ENCODE peak calls at places on chromosome 22, in six cellular contexts. D, F, H, R, I and N are unnamed samples.

GRCh38 chr22:31139866-31140716 is at the start of gene PLA2G3:
- DNase-seq in D (peak), F (no peak), H (no peak), R (peak), I (no peak), N (peak)

GRCh38 chr22:32324505-32325415 is 32.9 kb upstream of the RFPL3 start:
- DNase-seq in D (no peak), F (no peak), H (no peak), R (no peak), I (no peak), N (no peak)

GRCh38 chr22:23117275-23117674 is 24.5 kb downstream of the RSPH14 start:
- DNase-seq in D (no peak), F (no peak), H (no peak), R (no peak), I (no peak), N (no peak)

GRCh38 chr22:31343235-31344191 is 2.6 kb downstream of the PATZ1 start:
- DNase-seq in D (peak), F (peak), H (peak), R (no peak), I (no peak), N (no peak)

GRCh38 chr22:48306284-48306683 is 1521.4 kb downstream of the BRD1 start:
- DNase-seq in D (no peak), F (no peak), H (no peak), R (no peak), I (no peak), N (no peak)

GRCh38 chr22:49647346-49648026 is 180.2 kb downstream of the BRD1 start:
- DNase-seq in D (no peak), F (no peak), H (no peak), R (no peak), I (no peak), N (no peak)

GRCh38 chr22:49867303-49868250 is 13.9 kb downstream of the ZBED4 start:
- DNase-seq in D (no peak), F (no peak), H (no peak), R (peak), I (no peak), N (no peak)

GRCh38 chr22:48886604-48887393 is 940.9 kb downstream of the BRD1 start:
- DNase-seq in D (no peak), F (peak), H (no peak), R (no peak), I (no peak), N (no peak)

GRCh38 chr22:44567846-44568493 is 69.9 kb upstream of the RTL6 start:
- DNase-seq in D (peak), F (peak), H (no peak), R (peak), I (no peak), N (peak)

GRCh38 chr22:48177591-48177990 is 1415.1 kb downstream of the TBC1D22A start:
- DNase-seq in D (no peak), F (no peak), H (no peak), R (no peak), I (no peak), N (no peak)

DNA sequence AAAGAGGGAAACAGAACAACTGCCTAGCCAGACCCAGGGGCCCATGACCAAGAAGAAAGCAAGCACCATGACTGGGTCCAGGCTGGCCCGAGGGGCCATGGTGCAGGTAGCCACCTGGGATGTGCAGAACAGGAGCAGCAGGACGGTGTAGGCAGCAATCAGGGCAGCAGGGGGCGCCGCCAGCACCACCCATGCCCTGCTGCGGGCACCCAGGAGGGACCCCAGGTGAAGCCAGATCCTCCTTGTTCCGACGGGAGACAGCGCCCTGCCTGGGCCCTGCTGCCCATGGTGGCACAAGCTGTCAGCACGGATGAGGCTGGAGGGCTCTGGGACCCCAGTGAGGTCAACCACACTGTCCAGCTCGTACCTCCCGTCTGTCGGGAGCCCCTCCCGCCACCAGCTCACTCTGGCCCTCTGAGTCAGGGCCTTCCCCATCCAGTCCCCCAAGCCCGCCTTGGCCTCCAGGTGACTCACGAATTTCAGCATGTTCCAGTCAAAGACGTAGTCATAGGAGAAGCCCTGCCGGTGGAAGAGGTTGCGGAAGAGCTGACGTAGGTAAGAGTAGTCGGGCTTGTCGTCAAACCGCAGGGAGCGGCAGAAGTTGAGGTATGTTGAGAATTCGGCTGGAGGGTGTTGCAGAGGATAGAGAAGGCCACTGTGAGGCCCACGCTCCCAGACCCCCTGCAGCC is 18.8 kb downstream of the CSNK1E start:
- DNase-seq in D (no peak), F (no peak), H (peak), R (no peak), I (peak), N (no peak)
- TF ChIP-seq CTCF in D (peak), F (no peak), H (peak), R (peak), I (peak), N (peak)

GRCh38 chr22:38843716-38844660 is at the start of gene NPTXR:
- DNase-seq in D (peak), F (peak), H (no peak), R (peak), I (no peak), N (no peak)

GRCh38 chr22:38843201-38843715 is 570 bp downstream of the NPTXR start:
- DNase-seq in D (peak), F (peak), H (peak), R (peak), I (no peak), N (no peak)

GRCh38 chr22:38841211-38841610 is 2.6 kb downstream of the NPTXR start:
- DNase-seq in D (no peak), F (no peak), H (no peak), R (no peak), I (no peak), N (no peak)

GRCh38 chr22:38841635-38842034 is 2.2 kb downstream of the NPTXR start:
- DNase-seq in D (no peak), F (no peak), H (no peak), R (no peak), I (no peak), N (no peak)

DNA sequence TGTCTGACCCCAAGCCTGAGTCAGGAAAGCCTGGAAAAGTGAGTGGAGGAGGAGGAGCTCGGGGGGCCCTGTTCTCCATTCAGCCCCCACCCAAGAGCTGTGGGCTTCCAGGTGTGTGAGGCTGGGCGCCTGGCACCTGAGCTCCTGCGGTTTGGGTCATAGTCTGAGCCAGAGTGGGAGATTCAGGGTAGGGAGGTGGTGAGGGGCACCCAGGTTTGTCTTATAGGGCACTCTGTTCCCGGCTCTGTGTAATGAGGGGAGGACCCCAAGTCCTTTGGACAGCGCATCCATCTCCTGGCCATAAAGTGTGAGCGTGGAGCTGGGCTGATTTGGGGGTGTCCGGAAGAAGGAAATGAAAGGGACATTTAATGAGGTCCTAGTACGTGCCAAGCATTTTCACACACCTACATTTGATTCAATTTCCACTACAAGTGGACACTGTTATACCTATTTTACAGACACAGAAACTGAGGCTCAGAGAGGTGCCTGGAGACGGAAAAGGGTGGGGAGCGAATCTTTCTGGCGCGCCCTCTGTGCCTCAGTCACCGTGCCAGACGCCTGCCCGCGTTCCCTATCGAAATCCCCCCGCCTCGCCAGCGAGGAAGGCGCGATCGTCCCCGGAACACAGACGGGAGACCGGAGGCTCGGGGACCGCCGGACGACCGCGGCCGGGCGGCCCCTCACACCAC is 1.2 kb downstream of the NPTXR start:
- DNase-seq in D (no peak), F (no peak), H (no peak), R (no peak), I (no peak), N (no peak)
- H3K4me3 ChIP-seq in D (peak), F (peak), H (peak), R (peak), I (no peak), N (no peak)

GRCh38 chr22:42585096-42585495 is 29.6 kb downstream of the POLDIP3 start:
- DNase-seq in D (no peak), F (no peak), H (no peak), R (no peak), I (no peak), N (no peak)
- TF ChIP-seq CTCF in D (no peak), F (no peak), H (no peak), R (no peak), I (no peak), N (no peak)

GRCh38 chr22:21012446-21013407 is 2.2 kb upstream of the P2RX6 start:
- DNase-seq in D (no peak), F (no peak), H (no peak), R (no peak), I (no peak), N (no peak)
- H3K4me3 ChIP-seq in D (peak), F (no peak), H (no peak), R (no peak), I (no peak), N (no peak)

DNA sequence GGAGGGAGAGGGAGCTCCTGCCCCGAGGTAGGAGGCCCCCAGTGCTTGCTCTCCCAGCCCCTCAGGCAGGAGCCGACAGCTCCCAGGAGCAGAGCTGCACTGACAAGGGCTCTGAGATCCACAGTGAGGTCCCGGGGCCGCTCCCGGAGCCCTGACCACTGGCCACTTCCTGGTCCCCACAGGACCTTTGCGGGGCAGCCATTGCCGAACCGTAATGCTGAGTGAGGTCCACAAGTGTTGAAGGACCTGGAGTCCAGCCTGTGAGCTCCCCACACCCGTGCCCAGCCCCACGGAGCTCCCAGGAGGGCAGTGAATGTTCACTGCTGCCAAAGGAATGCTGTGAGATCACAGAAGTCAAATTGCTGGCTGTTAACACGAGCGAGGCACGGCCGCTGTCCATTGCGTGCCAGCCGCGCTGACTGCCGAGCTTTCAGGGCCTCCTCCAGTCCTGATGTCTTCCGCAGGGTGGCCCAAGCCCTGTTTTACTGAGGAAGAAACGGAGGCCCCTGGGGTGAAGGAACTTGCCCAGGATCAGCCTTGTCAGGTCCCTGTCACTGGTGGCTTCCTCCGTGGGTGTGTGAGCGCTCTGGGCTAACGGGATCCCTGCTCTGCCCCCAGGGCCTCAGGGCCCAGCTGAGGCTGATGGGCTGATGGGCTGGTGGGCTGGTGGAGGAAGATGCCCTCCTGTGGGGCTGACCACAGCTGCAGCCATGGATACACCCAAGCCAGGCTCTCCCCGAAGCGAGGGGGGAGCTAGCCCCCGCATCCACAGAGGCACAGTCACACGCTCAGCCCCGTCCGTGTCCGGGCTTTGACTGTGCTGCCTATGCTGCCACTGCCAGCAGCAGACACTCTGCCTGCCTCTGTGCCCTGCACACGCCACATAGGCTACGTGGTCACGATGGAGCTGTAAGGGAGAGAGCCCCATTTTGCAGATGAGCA is 70.8 kb downstream of the WNT7B start:
- DNase-seq in D (peak), F (no peak), H (no peak), R (no peak), I (peak), N (no peak)
- TF ChIP-seq CTCF in D (no peak), F (no peak), H (no peak), R (no peak), I (peak), N (no peak)

GRCh38 chr22:26503758-26504157 is 8.5 kb downstream of the TFIP11 start:
- DNase-seq in D (no peak), F (no peak), H (no peak), R (no peak), I (no peak), N (no peak)
- H3K4me3 ChIP-seq in D (no peak), F (no peak), H (no peak), R (no peak), I (no peak), N (no peak)

DNA sequence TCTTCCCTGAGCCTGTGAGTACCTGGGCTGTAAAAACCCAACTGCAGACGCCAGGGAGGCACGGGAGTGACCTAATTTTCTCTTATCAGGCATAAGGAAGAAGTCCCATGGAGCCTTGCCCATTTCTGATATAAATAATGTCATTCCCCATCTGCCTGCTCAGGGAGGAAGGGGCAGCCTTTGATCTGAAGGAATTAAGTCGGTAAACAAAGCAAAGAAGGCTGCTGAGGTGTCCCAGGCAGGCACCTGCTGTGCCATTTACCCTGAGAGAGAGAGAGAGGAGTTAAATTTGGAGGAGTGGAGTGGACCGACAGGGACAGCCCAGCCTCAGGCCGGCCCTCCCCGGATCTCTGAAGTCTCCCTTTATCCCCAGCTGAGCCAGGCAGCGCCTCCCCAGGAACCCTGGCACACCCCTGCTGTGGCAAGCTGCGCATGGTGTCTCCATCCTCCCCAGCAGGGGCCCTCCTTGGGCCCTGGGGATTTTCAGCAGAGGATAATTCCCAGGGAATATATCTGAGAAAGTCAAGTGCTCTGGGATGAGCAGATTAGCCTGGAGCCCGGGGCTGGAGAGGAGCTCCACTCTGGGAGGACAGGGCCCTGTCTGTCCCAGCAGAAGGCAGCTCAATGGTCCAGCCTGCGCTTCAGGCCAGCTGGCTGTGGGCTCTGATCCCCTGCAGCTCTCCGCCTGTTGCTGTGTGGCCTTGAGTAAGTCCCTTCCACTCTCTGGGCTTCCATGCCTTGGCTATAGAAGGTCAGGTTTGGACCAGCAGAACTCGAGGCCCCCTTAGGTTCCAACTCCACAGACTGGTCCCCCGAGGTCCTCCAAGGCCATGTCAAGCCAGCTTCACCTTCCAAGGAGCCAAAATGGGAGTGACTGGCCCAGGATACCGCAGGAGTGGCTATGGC is 17.5 kb upstream of the CABP7 start:
- DNase-seq in D (no peak), F (no peak), H (peak), R (no peak), I (no peak), N (no peak)
- TF ChIP-seq CTCF in D (no peak), F (no peak), H (no peak), R (no peak), I (peak), N (peak)

GRCh38 chr22:17773606-17774205 is 563 bp downstream of the BID start:
- DNase-seq in D (peak), F (peak), H (peak), R (peak), I (no peak), N (no peak)

GRCh38 chr22:17775781-17776470 is 1.7 kb upstream of the BID start:
- DNase-seq in D (no peak), F (no peak), H (no peak), R (no peak), I (no peak), N (no peak)

GRCh38 chr22:17774206-17774927 is at the start of gene BID:
- DNase-seq in D (peak), F (peak), H (no peak), R (no peak), I (no peak), N (no peak)

GRCh38 chr22:17772963-17773605 is 1.2 kb downstream of the BID start:
- DNase-seq in D (no peak), F (no peak), H (peak), R (no peak), I (peak), N (no peak)

GRCh38 chr22:17774928-17775675 is 833 bp upstream of the BID start:
- DNase-seq in D (no peak), F (no peak), H (no peak), R (no peak), I (no peak), N (no peak)
- H3K4me3 ChIP-seq in D (no peak), F (no peak), H (peak), R (peak), I (peak), N (peak)

DNA sequence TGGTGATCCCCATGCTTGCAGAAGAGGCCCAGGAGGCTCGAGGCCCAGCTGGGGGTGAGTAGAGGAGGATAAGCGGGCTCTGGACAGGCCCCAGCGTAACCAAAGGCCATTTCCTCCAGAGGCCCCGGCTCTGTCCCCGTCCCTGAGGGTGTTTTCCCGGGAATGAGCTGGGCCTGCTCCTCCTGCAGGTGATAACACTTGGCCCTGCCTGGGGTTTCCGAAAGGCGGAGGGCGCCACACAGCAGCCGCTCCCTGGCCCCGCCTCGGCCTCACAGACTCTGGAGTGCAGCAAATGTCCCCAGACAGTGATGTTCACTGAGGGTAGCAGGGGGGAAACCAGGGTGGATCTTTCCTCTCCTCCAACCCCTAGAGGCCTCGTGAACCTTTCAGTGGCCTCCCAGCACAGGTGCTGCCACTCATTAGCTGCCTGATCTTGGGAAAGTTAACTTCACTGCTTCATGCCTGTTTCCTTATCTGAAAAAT is 10.5 kb upstream of the MGAT3 start:
- DNase-seq in D (no peak), F (no peak), H (no peak), R (no peak), I (no peak), N (no peak)
- TF ChIP-seq CTCF in D (no peak), F (no peak), H (no peak), R (peak), I (no peak), N (no peak)

GRCh38 chr22:35661377-35661937 is 13.2 kb downstream of the APOL6 start:
- DNase-seq in D (no peak), F (no peak), H (no peak), R (no peak), I (no peak), N (no peak)
- H3K4me3 ChIP-seq in D (no peak), F (no peak), H (no peak), R (no peak), I (no peak), N (no peak)